ENCODE peak calls at places on chromosome 9, in eight cellular contexts. One of them, this sample, is unnamed.

GRCh38 chr9:81032030-81032572 is 657.2 kb downstream of the TLE1 start:
- DNase-seq in transverse colon: no peak
- DNase-seq in neuronal stem cell: no peak
- DNase-seq in dorsolateral prefrontal cortex: peak; percentile 13
- DNase-seq in cardiac muscle cell: peak; percentile 88
- DNase-seq in tibial nerve: no peak
- DNase-seq in body of pancreas: peak; percentile 39
- DNase-seq in OCI-LY7: peak; percentile 1
- DNase-seq in this sample: peak; percentile 66

GRCh38 chr9:135567311-135567710 is 5.8 kb downstream of the PAEP start:
- DNase-seq in neuronal stem cell: no peak
- DNase-seq in tibial nerve: no peak
- DNase-seq in transverse colon: no peak
- DNase-seq in OCI-LY7: no peak
- DNase-seq in body of pancreas: no peak
- DNase-seq in cardiac muscle cell: no peak
- DNase-seq in dorsolateral prefrontal cortex: no peak
- DNase-seq in this sample: no peak

GRCh38 chr9:17018001-17018491 is 116.8 kb upstream of the CNTLN start:
- DNase-seq in neuronal stem cell: no peak
- DNase-seq in body of pancreas: no peak
- DNase-seq in transverse colon: no peak
- DNase-seq in dorsolateral prefrontal cortex: no peak
- DNase-seq in OCI-LY7: no peak
- DNase-seq in cardiac muscle cell: peak; percentile 21
- DNase-seq in tibial nerve: peak; percentile 78
- DNase-seq in this sample: peak; percentile 14

GRCh38 chr9:133861103-133861502 is 123.0 kb upstream of the SARDH start:
- DNase-seq in cardiac muscle cell: no peak
- DNase-seq in neuronal stem cell: no peak
- DNase-seq in body of pancreas: no peak
- DNase-seq in dorsolateral prefrontal cortex: no peak
- DNase-seq in transverse colon: no peak
- DNase-seq in OCI-LY7: no peak
- DNase-seq in tibial nerve: no peak
- DNase-seq in this sample: no peak

GRCh38 chr9:95852059-95853032 is 23.1 kb upstream of the ERCC6L2 start:
- DNase-seq in dorsolateral prefrontal cortex: no peak
- DNase-seq in neuronal stem cell: no peak
- DNase-seq in transverse colon: no peak
- DNase-seq in OCI-LY7: no peak
- DNase-seq in body of pancreas: no peak
- DNase-seq in cardiac muscle cell: no peak
- DNase-seq in tibial nerve: no peak
- DNase-seq in this sample: no peak

GRCh38 chr9:116789097-116789496 is 102.0 kb downstream of the TRIM32 start:
- DNase-seq in transverse colon: no peak
- DNase-seq in OCI-LY7: no peak
- DNase-seq in body of pancreas: no peak
- DNase-seq in tibial nerve: no peak
- DNase-seq in dorsolateral prefrontal cortex: no peak
- DNase-seq in cardiac muscle cell: no peak
- DNase-seq in neuronal stem cell: no peak
- DNase-seq in this sample: no peak

GRCh38 chr9:134725605-134725940 is 84.0 kb downstream of the COL5A1 start:
- DNase-seq in cardiac muscle cell: no peak
- DNase-seq in tibial nerve: no peak
- DNase-seq in dorsolateral prefrontal cortex: no peak
- DNase-seq in body of pancreas: no peak
- DNase-seq in OCI-LY7: no peak
- DNase-seq in neuronal stem cell: no peak
- DNase-seq in transverse colon: no peak
- DNase-seq in this sample: no peak

GRCh38 chr9:84054341-84055010 is 73.9 kb downstream of the RMI1 start:
- DNase-seq in cardiac muscle cell: no peak
- DNase-seq in body of pancreas: no peak
- DNase-seq in OCI-LY7: no peak
- DNase-seq in neuronal stem cell: no peak
- DNase-seq in dorsolateral prefrontal cortex: no peak
- DNase-seq in tibial nerve: no peak
- DNase-seq in transverse colon: no peak
- DNase-seq in this sample: no peak

GRCh38 chr9:127575875-127576778 is 36.0 kb upstream of the STXBP1 start:
- DNase-seq in body of pancreas: peak; percentile 53
- DNase-seq in tibial nerve: no peak
- DNase-seq in dorsolateral prefrontal cortex: no peak
- DNase-seq in neuronal stem cell: no peak
- DNase-seq in transverse colon: peak; percentile 68
- DNase-seq in cardiac muscle cell: no peak
- DNase-seq in OCI-LY7: no peak
- DNase-seq in this sample: no peak

GRCh38 chr9:71223953-71224538 is 102.6 kb upstream of the TRPM3 start:
- DNase-seq in tibial nerve: no peak
- DNase-seq in body of pancreas: no peak
- DNase-seq in transverse colon: no peak
- DNase-seq in OCI-LY7: no peak
- DNase-seq in neuronal stem cell: no peak
- DNase-seq in dorsolateral prefrontal cortex: no peak
- DNase-seq in cardiac muscle cell: peak; percentile 26
- DNase-seq in this sample: no peak

GRCh38 chr9:6884101-6884500 is 126.3 kb downstream of the KDM4C start:
- DNase-seq in neuronal stem cell: no peak
- DNase-seq in cardiac muscle cell: no peak
- DNase-seq in body of pancreas: peak; percentile 8
- DNase-seq in tibial nerve: no peak
- DNase-seq in dorsolateral prefrontal cortex: no peak
- DNase-seq in OCI-LY7: no peak
- DNase-seq in transverse colon: no peak
- DNase-seq in this sample: no peak

GRCh38 chr9:87662808-87663528 is 63.0 kb upstream of the CTSL start:
- DNase-seq in cardiac muscle cell: peak; percentile 85
- DNase-seq in transverse colon: peak; percentile 86
- DNase-seq in OCI-LY7: peak; percentile 60
- DNase-seq in tibial nerve: peak; percentile 68
- DNase-seq in body of pancreas: peak; percentile 85
- DNase-seq in neuronal stem cell: peak; percentile 49
- DNase-seq in dorsolateral prefrontal cortex: peak; percentile 61
- DNase-seq in this sample: no peak

GRCh38 chr9:89593776-89594427 is 10.9 kb upstream of the GADD45G start:
- DNase-seq in cardiac muscle cell: peak; percentile 48
- DNase-seq in tibial nerve: no peak
- DNase-seq in body of pancreas: peak; percentile 77
- DNase-seq in dorsolateral prefrontal cortex: no peak
- DNase-seq in neuronal stem cell: peak; percentile 47
- DNase-seq in OCI-LY7: peak; percentile 67
- DNase-seq in transverse colon: peak; percentile 69
- DNase-seq in this sample: no peak

GRCh38 chr9:976805-977360 is 428 bp downstream of the DMRT3 start:
- DNase-seq in OCI-LY7: no peak
- DNase-seq in dorsolateral prefrontal cortex: no peak
- DNase-seq in neuronal stem cell: no peak
- DNase-seq in cardiac muscle cell: no peak
- DNase-seq in transverse colon: no peak
- DNase-seq in body of pancreas: peak; percentile 21
- DNase-seq in tibial nerve: no peak
- DNase-seq in this sample: no peak

GRCh38 chr9:17521456-17521855 is 57.4 kb upstream of the SH3GL2 start:
- DNase-seq in neuronal stem cell: no peak
- DNase-seq in tibial nerve: no peak
- DNase-seq in cardiac muscle cell: no peak
- DNase-seq in OCI-LY7: no peak
- DNase-seq in transverse colon: no peak
- DNase-seq in dorsolateral prefrontal cortex: no peak
- DNase-seq in body of pancreas: no peak
- DNase-seq in this sample: no peak

GRCh38 chr9:129650680-129651235 is 8.8 kb upstream of the ASB6 start:
- DNase-seq in neuronal stem cell: no peak
- DNase-seq in tibial nerve: no peak
- DNase-seq in transverse colon: no peak
- DNase-seq in dorsolateral prefrontal cortex: no peak
- DNase-seq in body of pancreas: no peak
- DNase-seq in cardiac muscle cell: no peak
- DNase-seq in OCI-LY7: no peak
- DNase-seq in this sample: no peak

GRCh38 chr9:101569736-101570501 is 24.9 kb downstream of the PPP3R2 start:
- DNase-seq in transverse colon: no peak
- DNase-seq in tibial nerve: no peak
- DNase-seq in OCI-LY7: no peak
- DNase-seq in neuronal stem cell: no peak
- DNase-seq in dorsolateral prefrontal cortex: no peak
- DNase-seq in body of pancreas: no peak
- DNase-seq in cardiac muscle cell: peak; percentile 4
- DNase-seq in this sample: no peak

GRCh38 chr9:118318770-118319443 is 614.7 kb downstream of the TLR4 start:
- DNase-seq in tibial nerve: no peak
- DNase-seq in neuronal stem cell: no peak
- DNase-seq in dorsolateral prefrontal cortex: peak; percentile 12
- DNase-seq in transverse colon: no peak
- DNase-seq in cardiac muscle cell: no peak
- DNase-seq in OCI-LY7: no peak
- DNase-seq in body of pancreas: peak; percentile 29
- DNase-seq in this sample: no peak

GRCh38 chr9:82133973-82134372 is 145.4 kb downstream of the SPATA31D1 start:
- DNase-seq in dorsolateral prefrontal cortex: no peak
- DNase-seq in OCI-LY7: no peak
- DNase-seq in neuronal stem cell: no peak
- DNase-seq in tibial nerve: no peak
- DNase-seq in transverse colon: no peak
- DNase-seq in body of pancreas: no peak
- DNase-seq in cardiac muscle cell: no peak
- DNase-seq in this sample: no peak

GRCh38 chr9:97803167-97804058 is 49.6 kb upstream of the FOXE1 start:
- DNase-seq in tibial nerve: peak; percentile 41
- DNase-seq in OCI-LY7: peak; percentile 77
- DNase-seq in dorsolateral prefrontal cortex: peak; percentile 63
- DNase-seq in body of pancreas: peak; percentile 94
- DNase-seq in transverse colon: peak; percentile 77
- DNase-seq in cardiac muscle cell: peak; percentile 69
- DNase-seq in neuronal stem cell: peak; percentile 59
- DNase-seq in this sample: no peak

GRCh38 chr9:124771867-124772621 is 933 bp upstream of the NR6A1 start:
- DNase-seq in dorsolateral prefrontal cortex: peak; percentile 45
- DNase-seq in OCI-LY7: peak; percentile 68
- DNase-seq in cardiac muscle cell: peak; percentile 81
- DNase-seq in transverse colon: peak; percentile 75
- DNase-seq in neuronal stem cell: peak; percentile 85
- DNase-seq in tibial nerve: no peak
- DNase-seq in body of pancreas: peak; percentile 80
- DNase-seq in this sample: no peak
- H3K4me3 ChIP-seq in dorsolateral prefrontal cortex: peak overlapping the region; percentile 99
- H3K4me3 ChIP-seq in OCI-LY7: peak overlapping the region; percentile 84
- H3K4me3 ChIP-seq in cardiac muscle cell: peak overlapping the region; percentile 90
- H3K4me3 ChIP-seq in transverse colon: peak overlapping the region; percentile 53
- H3K4me3 ChIP-seq in neuronal stem cell: peak overlapping the region; percentile 49
- H3K4me3 ChIP-seq in tibial nerve: peak overlapping the region; percentile 46
- H3K4me3 ChIP-seq in body of pancreas: no peak overlapping the region
- H3K4me3 ChIP-seq in this sample: peak overlapping the region; percentile 71

DNA sequence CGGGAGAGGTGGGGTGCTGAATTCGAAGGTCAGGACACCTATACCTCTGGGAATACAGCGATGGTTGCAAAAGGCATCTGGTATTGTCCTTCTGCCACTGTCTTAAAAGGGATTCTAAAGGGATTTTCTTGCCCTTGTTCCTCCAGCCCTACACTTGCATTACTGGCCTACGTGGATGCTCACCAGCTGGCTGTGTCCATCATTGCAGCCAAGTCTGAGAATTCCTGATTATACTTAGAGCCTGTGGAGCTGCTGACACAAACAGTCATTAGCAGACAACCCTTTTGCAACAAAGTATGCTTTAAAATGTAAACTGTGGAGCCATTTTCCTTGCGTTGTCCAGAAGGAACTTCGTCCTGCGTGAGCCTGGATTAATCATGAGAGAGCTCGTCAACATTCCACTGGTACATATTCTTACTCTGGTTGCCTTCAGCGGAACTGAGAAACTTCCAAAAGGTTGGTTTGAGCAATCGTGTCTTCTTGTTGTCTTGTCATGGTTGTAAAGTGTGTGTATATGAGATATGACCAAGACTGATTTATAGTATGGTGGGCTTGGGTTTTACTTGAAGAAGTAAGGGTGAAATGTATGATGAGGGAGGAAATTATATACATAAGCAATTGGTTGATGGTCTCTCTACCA is at the start of gene MUSK:
- DNase-seq in neuronal stem cell: no peak
- DNase-seq in transverse colon: no peak
- DNase-seq in tibial nerve: no peak
- DNase-seq in OCI-LY7: no peak
- DNase-seq in body of pancreas: no peak
- DNase-seq in dorsolateral prefrontal cortex: no peak
- DNase-seq in cardiac muscle cell: no peak
- DNase-seq in this sample: no peak
- H3K4me3 ChIP-seq in neuronal stem cell: no peak within 1 kb of the TSS
- H3K4me3 ChIP-seq in transverse colon: no peak within 1 kb of the TSS
- H3K4me3 ChIP-seq in tibial nerve: no peak within 1 kb of the TSS
- H3K4me3 ChIP-seq in OCI-LY7: no peak within 1 kb of the TSS
- H3K4me3 ChIP-seq in body of pancreas: no peak within 1 kb of the TSS
- H3K4me3 ChIP-seq in dorsolateral prefrontal cortex: no peak within 1 kb of the TSS
- H3K4me3 ChIP-seq in cardiac muscle cell: no peak within 1 kb of the TSS
- H3K4me3 ChIP-seq in this sample: no peak within 1 kb of the TSS

GRCh38 chr9:136978073-136978864 is 965 bp downstream of the PTGDS start:
- DNase-seq in neuronal stem cell: peak; percentile 82
- DNase-seq in dorsolateral prefrontal cortex: peak; percentile 95
- DNase-seq in cardiac muscle cell: peak; percentile 76
- DNase-seq in body of pancreas: peak; percentile 68
- DNase-seq in transverse colon: peak; percentile 65
- DNase-seq in tibial nerve: peak; percentile 74
- DNase-seq in OCI-LY7: peak; percentile 59
- DNase-seq in this sample: no peak
- H3K4me3 ChIP-seq in neuronal stem cell: peak overlapping the region; percentile 81
- H3K4me3 ChIP-seq in dorsolateral prefrontal cortex: peak overlapping the region; percentile 72
- H3K4me3 ChIP-seq in cardiac muscle cell: peak overlapping the region; percentile 22
- H3K4me3 ChIP-seq in body of pancreas: no peak overlapping the region
- H3K4me3 ChIP-seq in transverse colon: peak overlapping the region; percentile 19
- H3K4me3 ChIP-seq in tibial nerve: peak overlapping the region; percentile 48
- H3K4me3 ChIP-seq in OCI-LY7: no peak overlapping the region
- H3K4me3 ChIP-seq in this sample: peak overlapping the region; percentile 73

DNA sequence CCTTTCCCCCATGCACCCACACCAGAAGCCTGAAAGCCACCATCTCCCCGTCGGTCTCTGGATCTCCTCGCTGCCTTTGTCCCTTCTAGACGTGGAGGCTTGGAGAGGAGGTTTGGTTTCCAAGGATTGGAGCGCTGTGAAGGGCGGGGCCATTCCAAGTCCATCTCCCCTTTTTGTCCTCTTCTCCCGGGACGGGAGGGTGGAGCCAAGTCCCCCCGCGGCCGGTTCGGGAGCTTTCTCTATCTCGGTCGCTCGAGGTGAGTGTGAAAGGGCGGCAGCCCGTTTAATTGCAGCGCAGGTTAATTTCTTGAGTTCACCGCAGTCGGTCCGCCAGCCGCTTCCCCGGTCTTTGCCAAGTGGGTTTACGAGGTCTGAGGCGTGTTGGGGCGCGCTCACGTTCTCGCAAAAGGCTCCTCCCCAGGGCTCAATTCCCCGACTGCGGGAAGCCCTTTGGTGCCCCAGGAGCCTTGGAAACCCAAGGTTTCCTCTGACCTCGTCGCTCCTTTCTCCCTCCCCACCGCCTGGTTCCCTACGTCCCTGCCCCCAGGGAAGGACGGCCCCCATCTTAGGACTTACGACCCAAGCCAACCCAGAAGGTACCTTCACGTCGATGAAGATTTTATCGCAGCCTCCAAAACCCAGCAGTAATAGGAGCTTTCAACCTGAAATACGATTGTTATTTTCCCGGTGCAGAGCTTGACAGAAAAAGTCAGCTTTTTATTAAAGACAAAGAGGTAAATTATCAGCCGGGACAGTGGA is 2.8 kb upstream of the ZNF462 start:
- DNase-seq in cardiac muscle cell: peak; percentile 57
- DNase-seq in transverse colon: peak; percentile 71
- DNase-seq in dorsolateral prefrontal cortex: no peak
- DNase-seq in tibial nerve: no peak
- DNase-seq in OCI-LY7: no peak
- DNase-seq in neuronal stem cell: peak; percentile 60
- DNase-seq in body of pancreas: peak; percentile 12
- DNase-seq in this sample: no peak
- H3K4me3 ChIP-seq in cardiac muscle cell: peak overlapping the region; percentile 61
- H3K4me3 ChIP-seq in transverse colon: peak overlapping the region; percentile 74
- H3K4me3 ChIP-seq in dorsolateral prefrontal cortex: peak overlapping the region; percentile 64
- H3K4me3 ChIP-seq in tibial nerve: peak overlapping the region; percentile 86
- H3K4me3 ChIP-seq in OCI-LY7: no peak overlapping the region
- H3K4me3 ChIP-seq in neuronal stem cell: peak overlapping the region; percentile 94
- H3K4me3 ChIP-seq in body of pancreas: no peak overlapping the region
- H3K4me3 ChIP-seq in this sample: peak overlapping the region; percentile 69

This sample was measured in ascending aorta.